ENCODE peak calls at places on chromosomes 16 and 17, in six cellular contexts. B, L, Y, J, R and N are unnamed samples.

GRCh38 chr17:69967910-69968411 is 107.1 kb upstream of the KCNJ16 start:
- DNase-seq in B (no peak), L (no peak), Y (no peak), J (no peak), R (no peak), N (no peak)

GRCh38 chr16:57349212-57350031 is 9.2 kb upstream of the CCL22 start:
- DNase-seq in B (no peak), L (peak; percentile 44), Y (no peak), J (no peak), R (no peak), N (no peak)

GRCh38 chr17:29572691-29573557 is 4.4 kb downstream of the TP53I13 start:
- DNase-seq in B (no peak), L (no peak), Y (no peak), J (peak; percentile 78), R (peak; percentile 71), N (no peak)

GRCh38 chr17:61574542-61575351 is 16.3 kb downstream of the NACA2 start:
- DNase-seq in B (peak; percentile 80), L (no peak), Y (no peak), J (no peak), R (no peak), N (no peak)

GRCh38 chr16:84596161-84596560 is 21.7 kb downstream of the COTL1 start:
- DNase-seq in B (no peak), L (no peak), Y (no peak), J (no peak), R (no peak), N (no peak)

GRCh38 chr16:67490330-67491096 is 7.2 kb upstream of the AGRP start:
- DNase-seq in B (no peak), L (no peak), Y (no peak), J (no peak), R (no peak), N (no peak)

GRCh38 chr16:10332301-10332700 is 53.6 kb upstream of the ATF7IP2 start:
- DNase-seq in B (peak; percentile 74), L (no peak), Y (no peak), J (no peak), R (no peak), N (no peak)

GRCh38 chr16:86099326-86099725 is 200.4 kb downstream of the IRF8 start:
- DNase-seq in B (no peak), L (no peak), Y (no peak), J (no peak), R (no peak), N (no peak)

GRCh38 chr17:77400445-77400870 is 259.7 kb downstream of the SEC14L1 start:
- DNase-seq in B (no peak), L (no peak), Y (no peak), J (peak; percentile 80), R (peak; percentile 50), N (peak; percentile 69)

GRCh38 chr17:49132317-49132698 is 261 bp upstream of the B4GALNT2 start:
- DNase-seq in B (no peak), L (no peak), Y (no peak), J (no peak), R (no peak), N (no peak)

GRCh38 chr16:16183562-16183961 is 39.7 kb downstream of the ABCC6 start:
- DNase-seq in B (no peak), L (no peak), Y (peak; percentile 9), J (no peak), R (no peak), N (no peak)

GRCh38 chr16:11188801-11189740 is 66.9 kb downstream of the SOCS1 start:
- DNase-seq in B (no peak), L (no peak), Y (no peak), J (no peak), R (no peak), N (no peak)

GRCh38 chr17:51298508-51299371 is 38.4 kb downstream of the UTP18 start:
- DNase-seq in B (peak; percentile 76), L (no peak), Y (no peak), J (no peak), R (peak; percentile 30), N (no peak)

GRCh38 chr17:70955441-70955840 is 786.1 kb downstream of the KCNJ2 start:
- DNase-seq in B (no peak), L (no peak), Y (no peak), J (no peak), R (no peak), N (no peak)

GRCh38 chr17:64067642-64068041 is 47.2 kb upstream of the ICAM2 start:
- DNase-seq in B (no peak), L (no peak), Y (no peak), J (no peak), R (no peak), N (no peak)

GRCh38 chr17:57578608-57578990 is 166.5 kb downstream of the CCDC182 start:
- DNase-seq in B (no peak), L (peak; percentile 23), Y (no peak), J (no peak), R (no peak), N (no peak)

GRCh38 chr17:12693640-12694039 is 27.9 kb downstream of the MYOCD start:
- DNase-seq in B (no peak), L (no peak), Y (no peak), J (no peak), R (no peak), N (no peak)

GRCh38 chr17:80380068-80381061 is 34.6 kb upstream of the ENDOV start:
- DNase-seq in B (no peak), L (no peak), Y (no peak), J (no peak), R (no peak), N (no peak)

GRCh38 chr16:81517630-81518438 is 73.2 kb downstream of the CMIP start:
- DNase-seq in B (no peak), L (no peak), Y (no peak), J (no peak), R (no peak), N (no peak)

GRCh38 chr16:71974068-71974818 is 26.0 kb downstream of the PKD1L3 start:
- DNase-seq in B (peak; percentile 63), L (no peak), Y (no peak), J (no peak), R (peak; percentile 39), N (no peak)

GRCh38 chr17:47995241-47995935 is 24.5 kb downstream of the CDK5RAP3 start:
- DNase-seq in B (no peak), L (no peak), Y (no peak), J (no peak), R (no peak), N (no peak)

GRCh38 chr17:32684087-32684828 is 192.7 kb downstream of the MYO1D start:
- DNase-seq in B (no peak), L (no peak), Y (no peak), J (no peak), R (no peak), N (no peak)

GRCh38 chr17:82867763-82868325 is 28.0 kb upstream of the ZNF750 start:
- DNase-seq in B (no peak), L (no peak), Y (no peak), J (no peak), R (no peak), N (no peak)

GRCh38 chr16:11685844-11686618 is 17.8 kb downstream of the SNN start:
- DNase-seq in B (no peak), L (no peak), Y (no peak), J (no peak), R (no peak), N (no peak)

GRCh38 chr16:11167581-11167980 is 88.4 kb downstream of the SOCS1 start:
- DNase-seq in B (no peak), L (no peak), Y (no peak), J (no peak), R (no peak), N (no peak)

DNA sequence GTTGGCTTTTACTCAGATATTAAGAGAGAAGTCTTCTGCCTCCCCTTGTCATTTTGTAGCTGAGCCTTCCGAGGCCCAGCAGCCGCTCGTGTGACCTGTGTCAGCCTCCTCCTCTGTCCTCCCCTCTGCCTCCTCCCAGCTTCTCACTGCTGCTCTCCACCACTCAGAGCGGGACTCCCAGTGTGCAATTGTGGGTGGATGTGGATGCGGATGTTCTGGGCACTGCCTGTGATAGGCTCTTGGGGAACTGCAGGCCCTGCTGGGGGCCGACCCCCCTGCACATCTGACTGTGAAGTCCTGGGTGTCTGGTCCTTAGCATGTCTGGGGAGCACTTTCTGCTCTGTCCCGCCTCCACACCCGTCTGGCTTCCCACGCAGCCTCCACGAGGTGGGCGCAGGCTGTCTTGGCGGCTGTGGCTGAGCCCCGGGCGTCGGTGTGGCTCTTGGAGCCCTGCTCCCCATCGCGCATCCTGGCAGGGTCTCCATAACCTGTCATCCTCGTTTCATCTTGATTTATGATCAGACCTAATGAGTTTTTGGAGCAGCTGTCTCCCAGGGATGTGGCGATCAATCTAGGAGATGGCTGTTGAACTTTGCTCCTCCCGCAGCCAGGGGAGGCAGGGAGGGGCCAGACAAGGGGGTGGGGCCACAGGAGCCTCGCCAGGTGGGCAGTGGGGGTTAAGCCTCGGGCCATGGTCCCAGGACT is 28.1 kb downstream of the GRIN2C start:
- DNase-seq in B (no peak), L (no peak), Y (no peak), J (no peak), R (no peak), N (no peak)
- TF ChIP-seq POLR2A in B (no peak), L (no peak), Y (no peak), J (no peak), R (no peak), N (no peak)

DNA sequence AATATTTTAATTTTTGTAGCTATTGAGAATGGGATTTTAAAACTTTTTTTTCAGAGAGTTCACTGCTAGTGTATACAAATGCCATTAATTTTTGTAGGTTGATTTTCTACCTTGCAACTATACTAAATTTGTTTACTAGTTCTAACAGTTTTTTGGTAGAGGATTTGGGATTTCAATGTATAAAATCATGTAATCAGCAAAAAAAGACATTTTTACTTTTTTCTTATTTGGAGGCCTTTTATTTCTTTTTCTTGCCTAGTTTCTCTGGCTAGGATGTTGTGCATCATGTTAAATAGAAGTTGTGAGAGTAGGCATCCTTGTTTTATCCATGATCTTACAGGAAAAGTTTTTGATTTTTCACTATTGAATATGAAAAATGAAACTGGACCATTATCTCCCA is 602.9 kb upstream of the KIF2B start:
- DNase-seq in B (no peak), L (no peak), Y (no peak), J (no peak), R (no peak), N (no peak)
- TF ChIP-seq TAF1 in B (no peak), L (no peak), Y (no peak), J (no peak), R (no peak), N (no peak)

GRCh38 chr17:16589097-16589969 is 20.3 kb upstream of the ZNF287 start:
- DNase-seq in B (peak; percentile 75), L (peak; percentile 28), Y (peak; percentile 86), J (peak; percentile 92), R (peak; percentile 92), N (peak; percentile 88)
- TF ChIP-seq POLR2AphosphoS5 in B (peak; percentile 49), L (no peak), Y (no peak), J (no peak), R (no peak), N (no peak)

DNA sequence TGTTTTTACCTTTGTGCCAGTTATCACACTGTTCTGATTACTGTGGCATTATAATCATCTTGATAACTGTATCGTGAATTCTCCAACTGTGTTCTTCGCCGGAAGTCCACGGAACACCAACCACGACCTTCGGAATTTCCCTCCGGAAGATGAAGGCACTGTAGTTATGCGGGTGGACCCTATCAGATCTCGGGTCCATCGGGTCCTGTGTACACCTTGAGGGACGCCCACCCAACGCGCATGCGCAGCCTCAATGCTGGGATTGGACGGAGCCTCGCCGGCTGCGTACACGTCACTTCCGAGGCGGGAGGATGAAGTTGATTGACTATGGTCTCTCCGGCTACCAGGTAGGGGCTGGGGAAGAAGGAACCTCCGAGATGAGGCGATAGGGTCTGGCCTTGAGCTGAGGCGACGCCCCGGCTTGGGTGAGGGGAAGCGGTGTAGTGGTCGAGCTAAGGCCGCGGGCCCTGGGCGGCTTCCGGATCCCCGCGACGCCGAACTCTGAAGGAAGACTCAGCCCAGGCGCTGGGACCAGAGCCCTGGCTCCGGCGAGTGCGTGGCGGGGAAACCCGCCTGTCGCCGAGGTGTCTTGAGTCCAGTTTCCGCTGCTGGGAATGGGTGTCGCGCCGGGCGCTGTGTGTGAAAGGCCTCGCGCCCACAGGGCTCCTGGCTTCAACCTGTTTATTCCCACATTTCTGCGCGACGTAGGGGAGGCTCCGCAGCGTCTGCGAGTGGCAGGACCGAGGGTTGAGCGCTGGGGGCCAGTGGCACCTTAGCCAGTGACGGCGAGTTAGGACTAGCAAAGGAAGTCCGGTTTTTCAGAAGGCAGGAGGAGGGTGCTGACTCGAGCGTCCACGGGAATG is at the start of gene DHRS7B:
- DNase-seq in B (peak; percentile 95), L (peak; percentile 95), Y (peak; percentile 92), J (peak; percentile 84), R (peak; percentile 98), N (peak; percentile 88)
- TF ChIP-seq POLR2A in B (peak; percentile 73), L (peak; percentile 92), Y (no peak), J (peak; percentile 81), R (peak; percentile 86), N (peak; percentile 89)